ENCODE peak calls at places on chromosomes 1 and 21, in nine cellular contexts. Q is BJ; K is Right ventricle myocardium superior; C is omental fat pad; P is Calu3; E is RPMI7951; Y is stimulated activated CD4-positive, alpha-beta T cell treated with anti-CD3 and anti-CD28 coated beads, Interleukin-1b, Interleukin-23, amount 100 ng/mL, for 24 hours; I is HEK293T; V is breast epithelium. N is an unnamed sample.

GRCh38 chr1:57363643-57364042 is 60.2 kb downstream of the DAB1 start:
- DNase-seq in Q (no peak), K (no peak), C (no peak), E (no peak), Y (no peak), I (no peak), V (no peak), P (no peak), N (no peak)

GRCh38 chr1:119713538-119714456 is 2.1 kb downstream of the PHGDH start:
- DNase-seq in I (peak; percentile 25), E (no peak), Q (no peak), C (no peak), K (no peak), Y (no peak), P (no peak), V (no peak), N (peak; percentile 51)

GRCh38 chr1:223742861-223743517 is 30.6 kb downstream of the CAPN2 start:
- DNase-seq in Q (no peak), K (no peak), P (no peak), V (no peak), I (no peak), Y (no peak), C (no peak), E (no peak), N (peak; percentile 80)

GRCh38 chr1:160575112-160575664 is 4.1 kb downstream of the CD84 start:
- DNase-seq in Y (no peak), Q (no peak), E (no peak), P (no peak), I (no peak), V (no peak), K (no peak), C (no peak), N (no peak)

GRCh38 chr1:86468501-86468977 is at the start of gene CLCA1:
- DNase-seq in K (no peak), V (no peak), I (no peak), P (no peak), C (no peak), Y (no peak), E (no peak), Q (no peak), N (no peak)

GRCh38 chr1:12595839-12596821 is 21.9 kb downstream of the DHRS3 start:
- DNase-seq in C (no peak), I (no peak), K (peak; percentile 96), V (peak; percentile 97), P (peak; percentile 94), E (peak; percentile 99), Q (peak; percentile 95), Y (no peak), N (no peak)

GRCh38 chr1:232317336-232317735 is 312.6 kb downstream of the SIPA1L2 start:
- DNase-seq in E (no peak), K (no peak), Y (no peak), Q (no peak), V (no peak), C (no peak), I (no peak), P (no peak), N (no peak)

GRCh38 chr1:60430375-60430774 is 356.8 kb upstream of the C1orf87 start:
- DNase-seq in Y (no peak), Q (no peak), C (no peak), I (no peak), P (no peak), K (no peak), E (no peak), V (peak; percentile 50), N (no peak)

GRCh38 chr1:202058001-202058908 is 47.9 kb downstream of the ELF3 start:
- DNase-seq in E (peak; percentile 53), V (peak; percentile 24), Y (no peak), C (no peak), I (no peak), K (no peak), P (peak; percentile 77), Q (no peak), N (no peak)

GRCh38 chr1:205168291-205168690 is 43.2 kb downstream of the DSTYK start:
- DNase-seq in I (no peak), Q (no peak), P (no peak), C (no peak), K (no peak), E (peak; percentile 5), V (no peak), Y (no peak), N (no peak)

GRCh38 chr1:63917571-63918394 is 144.0 kb downstream of the ROR1 start:
- DNase-seq in P (peak; percentile 80), Q (no peak), C (no peak), E (peak; percentile 66), V (no peak), I (peak; percentile 56), Y (peak; percentile 8), K (no peak), N (no peak)

GRCh38 chr1:35243681-35244080 is 24.8 kb upstream of the ZMYM4 start:
- DNase-seq in E (peak; percentile 6), Q (no peak), P (no peak), V (no peak), C (no peak), Y (no peak), I (no peak), K (no peak), N (peak; percentile 25)

GRCh38 chr1:166133276-166133841 is 33.4 kb downstream of the FAM78B start:
- DNase-seq in V (no peak), K (no peak), P (peak; percentile 12), Q (no peak), I (no peak), E (peak; percentile 3), Y (no peak), C (no peak), N (no peak)

GRCh38 chr1:32993215-32993566 is 28.6 kb upstream of the RNF19B start:
- DNase-seq in Y (no peak), I (no peak), E (no peak), C (no peak), Q (no peak), V (no peak), K (no peak), P (no peak), N (no peak)

GRCh38 chr1:109027841-109028240 is 14.1 kb downstream of the WDR47 start:
- DNase-seq in V (no peak), E (no peak), Q (no peak), I (no peak), Y (no peak), K (no peak), P (no peak), C (no peak), N (no peak)

GRCh38 chr21:26115346-26115745 is 55.2 kb downstream of the APP start:
- DNase-seq in C (no peak), Q (no peak), P (peak; percentile 56), E (peak; percentile 20), Y (no peak), V (no peak), I (no peak), K (no peak), N (peak; percentile 92)

GRCh38 chr1:167486090-167486824 is 32.1 kb downstream of the CD247 start:
- DNase-seq in Q (no peak), P (no peak), C (no peak), K (peak; percentile 58), I (no peak), E (no peak), V (no peak), Y (no peak), N (no peak)

GRCh38 chr1:169727307-169727706 is 6.6 kb downstream of the SELE start:
- DNase-seq in K (no peak), Q (no peak), I (no peak), V (no peak), P (no peak), E (no peak), Y (no peak), C (no peak), N (no peak)

GRCh38 chr1:187725216-187725615 is 896.5 kb downstream of the PLA2G4A start:
- DNase-seq in Y (no peak), E (no peak), V (no peak), Q (no peak), K (no peak), C (no peak), I (no peak), P (no peak), N (no peak)

GRCh38 chr1:18886003-18886335 is 16.4 kb downstream of the ALDH4A1 start:
- DNase-seq in Q (no peak), I (no peak), Y (no peak), K (no peak), C (no peak), V (no peak), E (peak; percentile 20), P (no peak), N (no peak)

GRCh38 chr1:203673550-203674411 is 47.1 kb downstream of the ATP2B4 start:
- DNase-seq in E (peak; percentile 97), I (no peak), Y (peak; percentile 53), K (no peak), V (peak; percentile 40), P (peak; percentile 80), Q (peak; percentile 83), C (peak; percentile 32), N (no peak)

GRCh38 chr1:212612251-212612961 is 3.8 kb downstream of the ATF3 start:
- DNase-seq in E (peak; percentile 17), Y (no peak), K (no peak), V (no peak), P (no peak), C (no peak), Q (no peak), I (no peak), N (no peak)

GRCh38 chr1:117403597-117403996 is 36.3 kb downstream of the MAN1A2 start:
- DNase-seq in E (no peak), Y (no peak), I (no peak), V (no peak), C (no peak), K (no peak), P (no peak), Q (no peak), N (no peak)

GRCh38 chr21:44458971-44459711 is 3.8 kb downstream of the LRRC3 start:
- DNase-seq in K (no peak), E (no peak), P (no peak), Q (no peak), V (no peak), I (no peak), Y (no peak), C (no peak), N (no peak)

GRCh38 chr1:16092923-16093511 is 19.6 kb upstream of the FAM131C start:
- DNase-seq in P (no peak), Q (no peak), I (no peak), K (no peak), E (no peak), V (no peak), Y (no peak), C (no peak), N (no peak)

GRCh38 chr1:188700116-188700515 is 1777.5 kb downstream of the BRINP3 start:
- DNase-seq in Q (no peak), P (no peak), V (no peak), Y (no peak), I (no peak), C (no peak), E (no peak), K (no peak), N (no peak)

GRCh38 chr1:208387908-208388756 is 143.9 kb upstream of the PLXNA2 start:
- DNase-seq in Q (no peak), C (no peak), P (no peak), I (no peak), K (no peak), E (no peak), Y (no peak), V (no peak), N (no peak)

GRCh38 chr1:228014235-228014930 is 7.6 kb downstream of the WNT3A start:
- DNase-seq in K (no peak), Y (no peak), Q (no peak), P (no peak), V (peak; percentile 66), I (peak; percentile 18), E (peak; percentile 92), C (no peak), N (no peak)

GRCh38 chr1:237032029-237032428 is 10.0 kb upstream of the RYR2 start:
- DNase-seq in V (no peak), P (peak; percentile 4), Y (no peak), K (no peak), I (no peak), E (peak; percentile 15), C (no peak), Q (no peak), N (no peak)

GRCh38 chr1:228394571-228395394 is 11.9 kb downstream of the TRIM11 start:
- DNase-seq in I (no peak), P (no peak), C (no peak), K (no peak), V (no peak), E (no peak), Y (no peak), Q (no peak), N (no peak)

N was measured in NCI-H345.